ENCODE peak calls at places on chromosomes 7 and 10, in eight cellular contexts. P is left ventricle myocardium superior; I is NCI-H460; F is foreskin fibroblast; S is endodermal cell; R is fibroblast of the conjunctiva; Y is fibroblast of the aortic adventitia; B is stimulated activated CD4-positive, alpha-beta T cell treated with anti-CD3 and anti-CD28 coated beads, TNF-alpha, amount 100 ng/mL, for 4 hours. Z is an unnamed sample.

GRCh38 chr10:48505394-48506112 is 99.3 kb downstream of the ARHGAP22 start:
- DNase-seq in P (no peak), I (no peak), F (no peak), S (peak), R (no peak), Y (no peak), B (no peak), Z (no peak)

GRCh38 chr10:84191106-84191505 is 3.2 kb upstream of the CDHR1 start:
- DNase-seq in P (no peak), I (no peak), F (no peak), S (no peak), R (no peak), Y (no peak), B (no peak), Z (no peak)

GRCh38 chr7:49396194-49396593 is 377.2 kb upstream of the VWC2 start:
- DNase-seq in P (no peak), I (no peak), F (no peak), S (no peak), R (no peak), Y (no peak), B (no peak), Z (no peak)

GRCh38 chr10:101071266-101071884 is 9.6 kb downstream of the KAZALD1 start:
- DNase-seq in P (no peak), I (no peak), F (no peak), S (no peak), R (no peak), Y (peak), B (no peak), Z (no peak)

GRCh38 chr10:5556576-5556975 is 31.8 kb downstream of the CALML3 start:
- DNase-seq in P (no peak), I (no peak), F (no peak), S (peak), R (no peak), Y (no peak), B (no peak), Z (no peak)

GRCh38 chr7:155357573-155358041 is 59.9 kb downstream of the INSIG1 start:
- DNase-seq in P (no peak), I (no peak), F (peak), S (no peak), R (peak), Y (peak), B (no peak), Z (no peak)

GRCh38 chr10:33179056-33179455 is 155.4 kb downstream of the NRP1 start:
- DNase-seq in P (no peak), I (no peak), F (no peak), S (no peak), R (no peak), Y (no peak), B (no peak), Z (no peak)

GRCh38 chr10:55311823-55312431 is 510.9 kb upstream of the PCDH15 start:
- DNase-seq in P (no peak), I (no peak), F (no peak), S (no peak), R (no peak), Y (no peak), B (no peak), Z (no peak)

GRCh38 chr10:53836638-53837037 is 964.4 kb downstream of the PCDH15 start:
- DNase-seq in P (no peak), I (no peak), F (no peak), S (no peak), R (no peak), Y (no peak), B (no peak), Z (no peak)

GRCh38 chr7:36633377-36633776 is 90.9 kb downstream of the AOAH start:
- DNase-seq in P (no peak), I (no peak), F (no peak), S (peak), R (no peak), Y (no peak), B (no peak), Z (no peak)

GRCh38 chr10:17585001-17585400 is 32.2 kb downstream of the HACD1 start:
- DNase-seq in P (no peak), I (no peak), F (no peak), S (no peak), R (no peak), Y (no peak), B (no peak), Z (no peak)

GRCh38 chr10:125213541-125214282 is 53.3 kb upstream of the CTBP2 start:
- DNase-seq in P (no peak), I (no peak), F (no peak), S (no peak), R (no peak), Y (no peak), B (no peak), Z (no peak)

GRCh38 chr10:81068446-81068845 is 530.7 kb downstream of the SH2D4B start:
- DNase-seq in P (no peak), I (no peak), F (no peak), S (no peak), R (no peak), Y (no peak), B (no peak), Z (no peak)

GRCh38 chr7:76358053-76358477 is 726 bp downstream of the YWHAG start:
- DNase-seq in P (peak), I (no peak), F (no peak), S (peak), R (no peak), Y (peak), B (peak), Z (peak)